ENCODE peak calls at places on chromosomes 1 and 21, in ten cellular contexts. A is fibroblast of mammary gland; S is CD4-positive, alpha-beta T cell; M is hepatocyte; N is right lobe of liver; I is cardiac muscle cell; X is MM.1S; L is HFF-Myc; B is ovary; T is neural crest cell. G is an unnamed sample.
A peak's percentile ranks its signal among the peaks of the same experiment; 100 is the strongest.

GRCh38 chr1:11692899-11693590 is 1.5 kb downstream of the DRAXIN start:
- DNase-seq in A (peak; percentile 90), S (no peak), M (no peak), N (no peak), I (peak; percentile 72), X (no peak), L (peak; percentile 52), B (no peak), T (no peak), G (no peak)

GRCh38 chr1:14439015-14439414 is 159.5 kb upstream of the KAZN start:
- DNase-seq in A (peak; percentile 73), S (no peak), M (no peak), N (no peak), I (no peak), X (no peak), L (no peak), B (no peak), T (no peak), G (no peak)

GRCh38 chr1:179706339-179706941 is 36.7 kb upstream of the FAM163A start:
- DNase-seq in A (peak; percentile 64), S (peak; percentile 55), M (peak; percentile 80), N (no peak), I (peak; percentile 86), X (peak; percentile 67), L (peak; percentile 47), B (peak; percentile 60), T (peak; percentile 68), G (no peak)

GRCh38 chr1:202873026-202873425 is 15.9 kb downstream of the RABIF start:
- DNase-seq in A (no peak), S (no peak), M (no peak), N (no peak), I (no peak), X (no peak), L (no peak), B (no peak), T (no peak), G (no peak)

GRCh38 chr21:32719085-32719484 is 8.7 kb downstream of the SYNJ1 start:
- DNase-seq in A (no peak), S (no peak), M (no peak), N (no peak), I (no peak), X (no peak), L (no peak), B (no peak), T (no peak), G (no peak)

GRCh38 chr1:38221006-38221649 is 174.5 kb upstream of the POU3F1 start:
- DNase-seq in A (peak; percentile 46), S (no peak), M (no peak), N (no peak), I (peak; percentile 27), X (no peak), L (peak; percentile 29), B (no peak), T (no peak), G (no peak)

GRCh38 chr1:1359316-1359667 is 937 bp upstream of the MXRA8 start:
- DNase-seq in A (peak; percentile 87), S (no peak), M (no peak), N (no peak), I (peak; percentile 67), X (no peak), L (no peak), B (peak; percentile 61), T (no peak), G (no peak)

GRCh38 chr1:1250828-1251284 is 4.3 kb upstream of the C1QTNF12 start:
- DNase-seq in A (no peak), S (peak; percentile 51), M (no peak), N (peak; percentile 50), I (no peak), X (no peak), L (peak; percentile 22), B (no peak), T (no peak), G (no peak)

GRCh38 chr1:107874221-107874620 is 90.8 kb downstream of the VAV3 start:
- DNase-seq in A (peak; percentile 39), S (no peak), M (no peak), N (no peak), I (peak; percentile 16), X (no peak), L (no peak), B (no peak), T (no peak), G (no peak)

GRCh38 chr1:85936470-85936869 is 220.1 kb downstream of the COL24A1 start:
- DNase-seq in A (no peak), S (no peak), M (no peak), N (peak; percentile 59), I (no peak), X (no peak), L (no peak), B (no peak), T (no peak), G (no peak)
- TF ChIP-seq CTCF in A (no peak), S (no peak), M (no peak), N (no peak), I (no peak), X (no peak), L (no peak), B (no peak), T (no peak), G (no peak)

DNA sequence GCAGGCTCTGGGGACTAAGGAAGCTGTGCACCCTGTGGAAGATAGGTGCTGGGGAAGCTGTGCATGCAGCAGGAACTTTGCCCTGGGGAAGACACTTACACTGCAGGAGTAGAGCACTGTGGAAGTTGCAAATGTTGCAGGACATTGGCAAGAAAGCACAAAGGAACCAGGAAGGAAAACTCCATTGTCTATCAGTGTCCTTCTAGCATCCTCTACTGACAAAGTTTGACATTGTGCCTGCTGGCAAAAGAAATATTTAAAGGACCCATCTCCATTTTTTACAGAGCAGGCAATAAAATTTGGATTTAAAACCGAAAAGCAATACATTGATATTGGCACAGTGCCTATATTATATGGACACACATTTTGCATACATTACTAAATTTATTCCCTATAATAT is 394.1 kb downstream of the PBX1 start:
- DNase-seq in A (no peak), S (no peak), M (no peak), N (no peak), I (peak; percentile 7), X (no peak), L (no peak), B (no peak), T (no peak), G (no peak)
- TF ChIP-seq CTCF in A (no peak), S (no peak), M (peak; percentile 18), N (no peak), I (peak; percentile 25), X (no peak), L (no peak), B (no peak), T (no peak), G (no peak)

GRCh38 chr1:185170291-185170848 is 13.4 kb downstream of the SWT1 start:
- DNase-seq in A (peak; percentile 72), S (peak; percentile 9), M (peak; percentile 79), N (no peak), I (peak; percentile 74), X (peak; percentile 76), L (peak; percentile 44), B (no peak), T (peak; percentile 43), G (no peak)
- TF ChIP-seq CTCF in A (peak; percentile 78), S (peak; percentile 80), M (peak; percentile 75), N (peak; percentile 50), I (peak; percentile 78), X (peak; percentile 94), L (peak; percentile 73), B (peak; percentile 11), T (peak; percentile 83), G (no peak)

GRCh38 chr1:63917571-63918394 is 144.0 kb downstream of the ROR1 start:
- DNase-seq in A (peak; percentile 28), S (no peak), M (no peak), N (no peak), I (no peak), X (peak; percentile 11), L (no peak), B (no peak), T (no peak), G (no peak)
- TF ChIP-seq CTCF in A (peak; percentile 32), S (no peak), M (peak; percentile 7), N (no peak), I (peak; percentile 25), X (peak; percentile 28), L (peak; percentile 33), B (no peak), T (peak; percentile 30), G (no peak)

GRCh38 chr1:229217716-229218115 is 53.2 kb upstream of the RAB4A start:
- DNase-seq in A (no peak), S (no peak), M (no peak), N (no peak), I (no peak), X (no peak), L (no peak), B (no peak), T (no peak), G (no peak)
- TF ChIP-seq CTCF in A (peak; percentile 7), S (no peak), M (no peak), N (no peak), I (no peak), X (no peak), L (peak; percentile 2), B (no peak), T (no peak), G (no peak)

GRCh38 chr21:34935452-34935851 is 113.7 kb downstream of the RUNX1 start:
- DNase-seq in A (peak; percentile 28), S (no peak), M (no peak), N (no peak), I (no peak), X (no peak), L (no peak), B (no peak), T (no peak), G (no peak)
- TF ChIP-seq CTCF in A (no peak), S (no peak), M (no peak), N (no peak), I (no peak), X (no peak), L (no peak), B (no peak), T (no peak), G (no peak)

GRCh38 chr1:169338617-169339016 is 29.0 kb downstream of the NME7 start:
- DNase-seq in A (no peak), S (no peak), M (no peak), N (no peak), I (no peak), X (no peak), L (no peak), B (no peak), T (no peak), G (no peak)
- TF ChIP-seq CTCF in A (no peak), S (no peak), M (no peak), N (no peak), I (no peak), X (no peak), L (no peak), B (no peak), T (no peak), G (no peak)

DNA sequence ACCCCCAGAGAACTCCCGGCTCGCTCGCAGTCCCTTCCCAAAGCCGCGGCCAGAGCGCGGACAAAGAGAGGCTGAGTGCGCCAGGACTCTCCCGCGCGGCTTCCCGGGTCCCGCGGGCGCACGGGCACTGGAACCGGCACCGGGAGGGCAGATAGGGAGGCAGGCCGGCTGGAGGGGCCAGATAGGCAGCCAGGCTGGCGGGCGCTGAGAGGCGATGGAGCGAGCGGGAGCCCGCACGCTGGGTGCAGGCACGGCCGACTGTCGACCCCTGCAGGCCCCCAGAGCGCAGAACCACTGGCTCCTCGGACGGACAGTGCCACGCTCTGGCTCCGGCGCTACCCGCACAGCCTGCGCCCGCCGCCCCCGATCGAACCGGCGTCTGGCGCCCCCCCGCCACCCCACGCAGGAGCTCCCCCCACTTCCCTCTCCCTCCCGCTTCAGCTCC is 634 bp downstream of the SLC6A9 start:
- DNase-seq in A (peak; percentile 27), S (no peak), M (peak; percentile 81), N (no peak), I (peak; percentile 49), X (peak; percentile 29), L (no peak), B (peak; percentile 66), T (peak; percentile 61), G (no peak)
- TF ChIP-seq CTCF in A (no peak), S (no peak), M (peak; percentile 33), N (no peak), I (peak; percentile 22), X (peak; percentile 16), L (peak; percentile 6), B (no peak), T (peak; percentile 43), G (no peak)